ENCODE peak calls at places on chromosome 20, in eight cellular contexts. N, H, J, A, Z, L, S and G are unnamed samples.

GRCh38 chr20:36181934-36182603 is 27.5 kb downstream of the EPB41L1 start:
- DNase-seq in J (peak), H (no peak), A (peak), N (no peak), S (no peak), Z (no peak), L (no peak), G (no peak)

GRCh38 chr20:36806049-36806448 is 32.5 kb upstream of the DSN1 start:
- DNase-seq in H (no peak), J (no peak), Z (no peak), A (no peak), S (no peak), N (no peak), L (no peak), G (no peak)

GRCh38 chr20:3434232-3434631 is 26.8 kb upstream of the DNAAF9 start:
- DNase-seq in Z (no peak), S (no peak), A (no peak), L (no peak), J (no peak), N (no peak), H (no peak), G (no peak)

GRCh38 chr20:10790013-10790412 is 116.2 kb upstream of the JAG1 start:
- DNase-seq in Z (no peak), H (no peak), N (no peak), S (no peak), A (no peak), J (no peak), L (no peak), G (no peak)

GRCh38 chr20:4227085-4227821 is 211.9 kb upstream of the RNF24 start:
- DNase-seq in L (no peak), J (peak), Z (no peak), S (no peak), H (peak), A (peak), N (no peak), G (no peak)

GRCh38 chr20:44496976-44497375 is 21.3 kb downstream of the TTPAL start:
- DNase-seq in Z (no peak), S (no peak), N (no peak), A (peak), L (no peak), H (peak), J (peak), G (no peak)

GRCh38 chr20:35743693-35744491 is 1.8 kb upstream of the RBM39 start:
- DNase-seq in A (peak), J (no peak), L (no peak), H (peak), Z (no peak), S (no peak), N (no peak), G (peak)

GRCh38 chr20:21184810-21185209 is 58.9 kb downstream of the KIZ start:
- DNase-seq in L (no peak), H (peak), S (no peak), N (peak), J (no peak), A (peak), Z (peak), G (no peak)

GRCh38 chr20:10919549-10920140 is 245.8 kb upstream of the JAG1 start:
- DNase-seq in S (peak), A (peak), H (peak), N (peak), Z (no peak), J (peak), L (no peak), G (peak)

GRCh38 chr20:52332649-52333048 is 141.1 kb upstream of the ZFP64 start:
- DNase-seq in N (no peak), S (no peak), Z (no peak), H (no peak), A (no peak), L (no peak), J (no peak), G (no peak)

GRCh38 chr20:52974155-52974554 is 2.0 kb downstream of the TSHZ2 start:
- DNase-seq in H (no peak), A (no peak), L (no peak), Z (no peak), N (no peak), S (no peak), J (no peak), G (peak)

GRCh38 chr20:2750343-2751251 is 49.8 kb downstream of the CPXM1 start:
- DNase-seq in J (no peak), L (peak), Z (no peak), S (no peak), N (peak), A (peak), H (peak), G (peak)

GRCh38 chr20:326645-327031 is 1.3 kb downstream of the SOX12 start:
- DNase-seq in A (no peak), J (no peak), L (no peak), S (no peak), N (no peak), Z (peak), H (peak), G (peak)

GRCh38 chr20:49545572-49545971 is 22.4 kb downstream of the PTGIS start:
- DNase-seq in S (no peak), H (peak), Z (no peak), L (no peak), N (no peak), J (no peak), A (no peak), G (no peak)

GRCh38 chr20:55667024-55667423 is 338.3 kb downstream of the CBLN4 start:
- DNase-seq in J (no peak), N (no peak), L (no peak), H (no peak), S (no peak), Z (no peak), A (no peak), G (no peak)

GRCh38 chr20:33914871-33915270 is 78.8 kb upstream of the RALY start:
- DNase-seq in H (peak), N (no peak), J (peak), S (no peak), A (peak), Z (no peak), L (no peak), G (peak)

GRCh38 chr20:51121272-51121671 is 98.4 kb upstream of the KCNG1 start:
- DNase-seq in J (no peak), A (no peak), N (peak), S (no peak), H (no peak), Z (no peak), L (no peak), G (no peak)

GRCh38 chr20:44336725-44337380 is at the start of gene R3HDML:
- DNase-seq in N (no peak), J (no peak), S (no peak), H (peak), Z (no peak), A (no peak), L (no peak), G (no peak)

GRCh38 chr20:25054133-25054820 is 3.7 kb downstream of the ACSS1 start:
- DNase-seq in S (peak), L (no peak), H (no peak), Z (no peak), A (no peak), J (no peak), N (no peak), G (no peak)

GRCh38 chr20:1214838-1215261 is 11.0 kb upstream of the RAD21L1 start:
- DNase-seq in Z (no peak), A (peak), S (no peak), H (no peak), J (no peak), N (no peak), L (no peak), G (no peak)

GRCh38 chr20:48098099-48098498 is 312.8 kb upstream of the SULF2 start:
- DNase-seq in S (no peak), J (no peak), N (no peak), Z (no peak), L (no peak), H (no peak), A (no peak), G (no peak)

GRCh38 chr20:37880726-37881591 is 22.0 kb upstream of the VSTM2L start:
- DNase-seq in H (no peak), S (peak), Z (peak), J (no peak), L (no peak), A (no peak), N (no peak), G (peak)

GRCh38 chr20:34791289-34792020 is 34.0 kb downstream of the NCOA6 start:
- DNase-seq in J (no peak), A (peak), S (no peak), L (no peak), N (no peak), H (no peak), Z (peak), G (peak)

GRCh38 chr20:24484081-24484450 is 14.6 kb downstream of the SYNDIG1 start:
- DNase-seq in S (no peak), H (no peak), N (no peak), J (no peak), A (no peak), Z (no peak), L (no peak), G (no peak)

GRCh38 chr20:3199976-3200755 is 4.3 kb downstream of the DDRGK1 start:
- DNase-seq in N (no peak), J (no peak), H (no peak), A (no peak), S (no peak), L (no peak), Z (no peak), G (no peak)

GRCh38 chr20:42957014-42957694 is 232.6 kb downstream of the PTPRT start:
- DNase-seq in A (no peak), S (no peak), L (no peak), J (no peak), N (no peak), Z (no peak), H (no peak), G (no peak)

GRCh38 chr20:58839474-58839874 is 11.2 kb downstream of the GNAS-AS1 start:
- DNase-seq in N (no peak), L (no peak), Z (peak), H (peak), S (no peak), A (peak), J (peak), G (peak)

GRCh38 chr20:43322851-43323250 is 133.1 kb upstream of the PTPRT start:
- DNase-seq in J (no peak), A (peak), N (no peak), S (no peak), Z (no peak), H (peak), L (no peak), G (no peak)

GRCh38 chr20:21166801-21167200 is 40.9 kb downstream of the KIZ start:
- DNase-seq in S (no peak), L (no peak), A (no peak), J (no peak), N (no peak), Z (no peak), H (no peak), G (no peak)

GRCh38 chr20:10259166-10259565 is 40.5 kb downstream of the SNAP25 start:
- DNase-seq in S (no peak), Z (no peak), A (no peak), L (no peak), H (no peak), J (no peak), N (no peak), G (no peak)

GRCh38 chr20:19583532-19584175 is 174.4 kb upstream of the RIN2 start:
- DNase-seq in N (peak), S (peak), J (peak), H (peak), L (peak), Z (peak), A (peak), G (peak)

GRCh38 chr20:34124469-34125249 is 12.6 kb upstream of the EIF2S2 start:
- DNase-seq in H (no peak), Z (no peak), J (no peak), L (no peak), N (no peak), A (no peak), S (no peak), G (no peak)

GRCh38 chr20:31915491-31916280 is 36.2 kb downstream of the PDRG1 start:
- DNase-seq in L (no peak), A (no peak), N (no peak), S (no peak), H (no peak), Z (no peak), J (no peak), G (no peak)

GRCh38 chr20:25511183-25511582 is 74.1 kb downstream of the NINL start:
- DNase-seq in H (no peak), A (no peak), J (no peak), Z (no peak), S (no peak), L (no peak), N (no peak), G (no peak)

GRCh38 chr20:9412309-9412708 is 102.1 kb upstream of the LAMP5 start:
- DNase-seq in H (no peak), S (no peak), Z (no peak), J (no peak), N (no peak), L (no peak), A (no peak), G (no peak)

GRCh38 chr20:561437-562231 is 18.0 kb upstream of the CSNK2A1 start:
- DNase-seq in N (peak), Z (peak), J (peak), A (peak), H (peak), L (peak), S (peak), G (peak)

GRCh38 chr20:8021541-8022269 is 2.1 kb upstream of the TMX4 start:
- DNase-seq in A (no peak), L (no peak), H (no peak), Z (no peak), N (no peak), S (no peak), J (no peak), G (no peak)

GRCh38 chr20:8018928-8019177 is 708 bp downstream of the TMX4 start:
- DNase-seq in N (no peak), H (no peak), L (no peak), A (peak), J (peak), S (no peak), Z (no peak), G (no peak)

GRCh38 chr20:8020314-8021079 is 936 bp upstream of the TMX4 start:
- DNase-seq in S (no peak), H (no peak), Z (no peak), N (no peak), L (no peak), A (no peak), J (no peak), G (no peak)

GRCh38 chr20:8019998-8020247 is 362 bp upstream of the TMX4 start:
- DNase-seq in A (no peak), H (no peak), J (no peak), Z (no peak), S (no peak), N (no peak), L (no peak), G (no peak)

GRCh38 chr20:8019178-8019997 is at the start of gene TMX4:
- DNase-seq in Z (peak), N (peak), J (peak), S (peak), H (peak), A (peak), L (peak), G (peak)
- TF ChIP-seq POLR2A in Z (peak), N (peak), J (peak), S (peak), H (peak), A (peak), L (peak), G (peak)

DNA sequence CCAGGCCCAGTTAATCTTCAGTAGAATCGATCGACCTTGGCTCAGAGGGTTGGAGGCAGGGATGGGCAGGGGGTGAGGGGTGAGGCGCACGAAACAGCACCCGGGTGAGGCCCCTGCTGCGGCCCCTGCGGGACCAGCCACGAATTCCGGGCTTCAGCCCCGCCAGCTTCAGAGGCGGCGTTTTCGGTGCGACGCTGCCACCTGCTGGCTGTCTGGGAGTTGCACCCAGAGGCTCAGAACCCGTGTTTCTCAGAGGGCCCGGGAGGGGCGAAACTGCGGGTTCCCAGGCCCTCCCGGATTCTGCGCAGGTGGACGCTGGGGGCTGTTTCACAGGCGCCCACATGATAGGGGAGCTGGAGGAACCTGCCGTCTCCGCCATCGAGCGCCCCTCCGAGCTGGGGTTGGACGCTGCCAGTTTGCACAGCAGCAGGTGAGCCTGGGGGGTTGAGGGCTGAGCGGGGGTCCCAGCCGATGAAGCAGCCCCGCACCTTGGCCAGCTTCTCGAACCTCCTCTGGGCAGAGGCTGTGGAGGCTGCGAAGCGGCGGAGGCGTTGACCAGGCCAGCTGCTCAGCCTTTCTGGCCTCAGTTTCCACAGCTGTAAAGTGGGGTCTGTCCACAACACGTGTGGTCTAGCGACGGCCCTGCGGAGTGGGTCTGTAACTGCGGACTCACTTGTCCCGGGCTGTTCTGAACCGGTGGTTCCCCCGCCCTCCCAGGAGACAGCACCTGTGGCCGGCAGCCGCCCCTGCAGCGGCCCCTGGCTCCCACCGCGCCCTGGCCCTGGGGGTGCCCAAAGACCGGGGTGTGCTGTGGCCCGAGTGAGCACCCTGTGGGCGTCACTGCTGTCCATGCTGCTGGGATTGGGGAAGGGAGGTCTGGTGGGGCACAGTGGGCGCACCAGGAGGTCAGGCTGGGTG is 2.5 kb upstream of the BHLHE23 start:
- DNase-seq in J (peak), A (peak), S (peak), Z (peak), N (peak), L (peak), H (peak), G (peak)
- TF ChIP-seq POLR2A in J (no peak), A (no peak), S (no peak), Z (no peak), N (no peak), L (no peak), H (no peak), G (no peak)

DNA sequence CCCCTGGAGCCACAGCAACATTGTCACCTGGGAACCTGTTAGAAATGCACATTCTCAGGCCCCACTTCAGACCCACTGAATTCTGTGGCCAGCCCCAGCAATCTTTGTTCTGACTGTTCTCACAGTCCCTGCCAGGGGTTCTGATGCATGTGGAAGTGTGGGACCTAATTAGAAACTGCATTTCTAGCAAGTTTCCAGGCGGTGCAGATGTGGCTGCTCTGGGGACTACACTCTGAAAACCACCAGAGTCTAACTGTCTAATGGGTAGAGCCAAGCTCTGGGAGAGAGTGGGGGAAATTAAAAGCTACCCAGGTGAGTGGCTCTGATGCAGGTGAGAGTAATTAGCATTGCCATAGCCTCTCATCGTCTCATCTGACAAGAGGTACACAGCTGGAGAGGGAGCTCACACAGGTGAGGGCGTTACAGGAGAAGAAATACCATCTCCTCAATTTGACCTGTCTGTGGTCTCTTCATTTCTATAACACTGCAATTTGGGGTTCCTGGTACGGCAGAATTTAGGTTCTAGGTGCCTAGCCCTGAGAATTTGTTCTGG is 66.0 kb downstream of the SNX5 start:
- DNase-seq in N (no peak), L (no peak), H (no peak), Z (no peak), J (no peak), A (no peak), S (no peak), G (no peak)
- TF ChIP-seq POLR2A in N (no peak), L (no peak), H (no peak), Z (no peak), J (no peak), A (no peak), S (no peak), G (no peak)

GRCh38 chr20:63693975-63694595 is 2.4 kb upstream of the TNFRSF6B start:
- DNase-seq in Z (no peak), H (no peak), L (peak), A (no peak), S (no peak), N (no peak), J (no peak), G (no peak)
- TF ChIP-seq POLR2A in Z (no peak), H (no peak), L (no peak), A (no peak), S (no peak), N (no peak), J (no peak), G (no peak)

DNA sequence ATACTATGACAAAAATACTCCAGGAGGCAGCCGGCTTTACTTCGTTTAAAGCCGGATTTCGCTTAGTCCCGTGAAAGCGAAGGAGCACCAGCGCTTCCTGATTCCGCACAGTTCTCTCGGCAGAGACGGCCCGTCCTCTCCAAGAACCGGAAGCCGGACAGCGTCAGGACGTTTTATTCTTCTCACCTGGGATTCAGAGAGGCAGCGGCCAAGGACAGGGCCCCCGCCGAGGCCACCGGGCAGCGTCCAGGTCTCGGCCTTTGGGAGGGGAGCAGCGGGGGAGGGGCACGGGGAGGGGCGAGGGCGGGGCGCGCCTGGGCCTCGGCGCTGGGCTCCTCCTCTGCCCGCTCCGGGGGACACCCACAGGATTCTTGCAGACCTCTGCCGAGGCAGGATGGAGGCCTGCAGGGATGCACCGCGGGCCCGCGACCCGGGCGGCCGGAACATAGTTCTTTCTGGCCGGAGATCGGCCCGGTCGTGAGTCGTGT is 2.8 kb upstream of the DIDO1 start:
- DNase-seq in Z (peak), J (no peak), S (peak), H (no peak), A (peak), N (peak), L (peak), G (peak)
- TF ChIP-seq POLR2A in Z (no peak), J (no peak), S (peak), H (no peak), A (no peak), N (no peak), L (peak), G (no peak)

DNA sequence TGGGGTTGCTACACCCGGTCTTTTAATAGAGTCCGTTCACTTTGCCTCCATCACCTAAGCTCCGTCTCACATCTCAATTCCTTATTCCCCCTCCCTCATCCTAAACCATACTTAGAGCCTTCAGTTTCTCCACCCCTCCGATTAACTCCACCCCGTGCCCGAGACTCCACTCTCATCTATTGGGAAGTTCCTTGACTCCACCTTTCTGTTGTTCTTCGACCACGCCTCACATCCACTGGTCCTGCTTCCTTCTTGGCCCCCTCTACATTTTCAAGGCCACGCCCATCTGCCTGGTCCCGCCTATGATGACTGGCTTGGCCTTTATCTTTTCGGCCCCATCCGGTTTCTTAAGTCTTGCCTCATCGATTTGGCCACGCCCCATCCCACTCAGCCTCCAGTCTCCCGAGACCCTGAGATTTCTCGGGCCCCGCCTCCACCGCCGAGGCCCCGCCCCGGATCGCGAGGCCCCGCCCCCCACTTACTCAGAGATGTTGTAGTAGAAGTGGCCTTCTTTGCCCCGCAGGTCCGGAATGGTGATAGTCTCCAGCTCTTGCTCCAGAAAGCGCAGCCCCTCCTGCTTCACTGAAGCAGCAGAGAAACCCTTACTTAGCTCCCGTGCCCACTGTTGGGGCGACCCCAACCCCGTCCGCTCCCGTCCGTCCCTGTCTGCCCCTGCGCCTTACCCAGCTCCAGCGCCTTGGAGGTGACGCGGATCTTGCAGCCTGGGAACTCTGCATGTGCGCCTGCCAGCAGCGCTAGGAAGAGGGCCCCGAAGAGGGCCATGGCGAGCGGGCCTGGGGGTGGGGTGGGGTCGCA is 1.1 kb downstream of the PLTP start:
- DNase-seq in Z (peak), L (peak), H (peak), J (peak), S (peak), A (peak), N (peak), G (peak)
- TF ChIP-seq POLR2A in Z (no peak), L (peak), H (no peak), J (peak), S (peak), A (no peak), N (peak), G (peak)